ENCODE peak calls at places on chromosome 20, in six cellular contexts. T is astrocyte, D is GM23248, B is endothelial cell of umbilical vein, M is IMR-90, R is SK-N-MC. G is an unnamed sample.
A peak's percentile ranks its signal among the peaks of the same experiment; 100 is the strongest.

GRCh38 chr20:11305406-11305805 is 612.3 kb upstream of the BTBD3 start:
- DNase-seq in T (peak; percentile 63), D (no peak), B (peak; percentile 28), M (peak; percentile 5), R (no peak), G (no peak)

GRCh38 chr20:36472656-36473071 is 68.7 kb upstream of the MYL9 start:
- DNase-seq in T (no peak), D (peak; percentile 71), B (no peak), M (no peak), R (no peak), G (peak; percentile 88)

GRCh38 chr20:32972181-32973076 is 31.8 kb downstream of the SUN5 start:
- DNase-seq in T (no peak), D (no peak), B (peak; percentile 8), M (no peak), R (no peak), G (peak; percentile 18)

GRCh38 chr20:3843490-3843889 is 3.1 kb upstream of the MAVS start:
- DNase-seq in T (peak; percentile 32), D (peak; percentile 75), B (no peak), M (peak; percentile 84), R (no peak), G (no peak)

GRCh38 chr20:11924923-11925322 is 7.2 kb downstream of the BTBD3 start:
- DNase-seq in T (no peak), D (no peak), B (no peak), M (no peak), R (no peak), G (no peak)

GRCh38 chr20:58131111-58131510 is 97.3 kb downstream of the ANKRD60 start:
- DNase-seq in T (peak; percentile 42), D (peak; percentile 46), B (no peak), M (no peak), R (no peak), G (no peak)

GRCh38 chr20:61056627-61057312 is 195.3 kb upstream of the CDH4 start:
- DNase-seq in T (no peak), D (no peak), B (no peak), M (no peak), R (no peak), G (no peak)

GRCh38 chr20:41135888-41136243 is 1.5 kb upstream of the PLCG1 start:
- DNase-seq in T (no peak), D (no peak), B (no peak), M (no peak), R (no peak), G (no peak)

GRCh38 chr20:17992224-17992637 is 23.4 kb downstream of the MGME1 start:
- DNase-seq in T (no peak), D (no peak), B (no peak), M (no peak), R (no peak), G (no peak)

GRCh38 chr20:8082999-8083398 is 49.1 kb upstream of the PLCB1 start:
- DNase-seq in T (peak; percentile 72), D (peak; percentile 77), B (no peak), M (peak; percentile 64), R (no peak), G (no peak)

GRCh38 chr20:52593634-52594033 is 378.5 kb upstream of the TSHZ2 start:
- DNase-seq in T (no peak), D (peak; percentile 77), B (no peak), M (no peak), R (no peak), G (no peak)

GRCh38 chr20:2859330-2860121 is 13.8 kb upstream of the PTPRA start:
- DNase-seq in T (peak; percentile 31), D (peak; percentile 70), B (no peak), M (no peak), R (no peak), G (no peak)

GRCh38 chr20:59322101-59322500 is 21.7 kb downstream of the EDN3 start:
- DNase-seq in T (no peak), D (no peak), B (no peak), M (no peak), R (no peak), G (no peak)

GRCh38 chr20:14550655-14551054 is 213.2 kb upstream of the FLRT3 start:
- DNase-seq in T (no peak), D (no peak), B (no peak), M (no peak), R (no peak), G (no peak)

GRCh38 chr20:3045042-3045815 is 623 bp upstream of the MRPS26 start:
- DNase-seq in T (peak; percentile 74), D (peak; percentile 85), B (no peak), M (peak; percentile 86), R (no peak), G (no peak)

GRCh38 chr20:23782366-23782983 is 31.7 kb upstream of the CST1 start:
- DNase-seq in T (no peak), D (peak; percentile 49), B (peak; percentile 29), M (peak; percentile 2), R (no peak), G (peak; percentile 12)

GRCh38 chr20:37907677-37908397 is 4.9 kb downstream of the VSTM2L start:
- DNase-seq in T (peak; percentile 89), D (peak; percentile 86), B (peak; percentile 37), M (peak; percentile 42), R (no peak), G (peak; percentile 89)

GRCh38 chr20:58717278-58718091 is 24.9 kb downstream of the NPEPL1 start:
- DNase-seq in T (no peak), D (no peak), B (no peak), M (no peak), R (no peak), G (no peak)

GRCh38 chr20:24492698-24493097 is 23.3 kb downstream of the SYNDIG1 start:
- DNase-seq in T (no peak), D (no peak), B (no peak), M (no peak), R (no peak), G (no peak)

GRCh38 chr20:38730989-38731737 is 6.9 kb downstream of the SLC32A1 start:
- DNase-seq in T (peak; percentile 11), D (peak; percentile 55), B (peak; percentile 60), M (peak; percentile 31), R (no peak), G (peak; percentile 30)

GRCh38 chr20:23638309-23638708 is 554 bp upstream of the CST3 start:
- DNase-seq in T (no peak), D (no peak), B (no peak), M (no peak), R (no peak), G (no peak)

GRCh38 chr20:11218035-11218680 is 544.4 kb upstream of the JAG1 start:
- DNase-seq in T (no peak), D (no peak), B (no peak), M (no peak), R (no peak), G (no peak)

GRCh38 chr20:7359739-7360138 is 580.5 kb downstream of the HAO1 start:
- DNase-seq in T (no peak), D (no peak), B (no peak), M (no peak), R (no peak), G (no peak)

GRCh38 chr20:62367136-62367482 is at the start of gene LAMA5:
- DNase-seq in T (no peak), D (peak; percentile 70), B (no peak), M (no peak), R (no peak), G (peak; percentile 72)
- H3K9ac ChIP-seq in T (peak within 1 kb of the TSS; percentile 71), D (peak within 1 kb of the TSS; percentile 42), B (peak within 1 kb of the TSS; percentile 71), M (peak within 1 kb of the TSS; percentile 7), R (peak within 1 kb of the TSS; percentile 68), G (peak within 1 kb of the TSS; percentile 86)

GRCh38 chr20:63272105-63273078 is at the start of gene ARFGAP1:
- DNase-seq in T (peak; percentile 83), D (peak; percentile 97), B (peak; percentile 86), M (peak; percentile 87), R (no peak), G (peak; percentile 93)

GRCh38 chr20:63275825-63276224 is 3.2 kb downstream of the ARFGAP1 start:
- DNase-seq in T (no peak), D (no peak), B (no peak), M (no peak), R (no peak), G (no peak)

GRCh38 chr20:63273635-63274380 is 1.2 kb downstream of the ARFGAP1 start:
- DNase-seq in T (peak; percentile 90), D (peak; percentile 92), B (peak; percentile 29), M (peak; percentile 88), R (no peak), G (peak; percentile 81)

GRCh38 chr20:63273180-63273579 is 567 bp downstream of the ARFGAP1 start:
- DNase-seq in T (no peak), D (peak; percentile 39), B (peak; percentile 19), M (no peak), R (no peak), G (no peak)

GRCh38 chr20:63274381-63275228 is 2.0 kb downstream of the ARFGAP1 start:
- DNase-seq in T (no peak), D (peak; percentile 76), B (no peak), M (no peak), R (no peak), G (no peak)
- H3K9ac ChIP-seq in T (peak overlapping the region; percentile 96), D (peak overlapping the region; percentile 99), B (no peak overlapping the region), M (peak overlapping the region; percentile 44), R (no peak overlapping the region), G (no peak overlapping the region)

DNA sequence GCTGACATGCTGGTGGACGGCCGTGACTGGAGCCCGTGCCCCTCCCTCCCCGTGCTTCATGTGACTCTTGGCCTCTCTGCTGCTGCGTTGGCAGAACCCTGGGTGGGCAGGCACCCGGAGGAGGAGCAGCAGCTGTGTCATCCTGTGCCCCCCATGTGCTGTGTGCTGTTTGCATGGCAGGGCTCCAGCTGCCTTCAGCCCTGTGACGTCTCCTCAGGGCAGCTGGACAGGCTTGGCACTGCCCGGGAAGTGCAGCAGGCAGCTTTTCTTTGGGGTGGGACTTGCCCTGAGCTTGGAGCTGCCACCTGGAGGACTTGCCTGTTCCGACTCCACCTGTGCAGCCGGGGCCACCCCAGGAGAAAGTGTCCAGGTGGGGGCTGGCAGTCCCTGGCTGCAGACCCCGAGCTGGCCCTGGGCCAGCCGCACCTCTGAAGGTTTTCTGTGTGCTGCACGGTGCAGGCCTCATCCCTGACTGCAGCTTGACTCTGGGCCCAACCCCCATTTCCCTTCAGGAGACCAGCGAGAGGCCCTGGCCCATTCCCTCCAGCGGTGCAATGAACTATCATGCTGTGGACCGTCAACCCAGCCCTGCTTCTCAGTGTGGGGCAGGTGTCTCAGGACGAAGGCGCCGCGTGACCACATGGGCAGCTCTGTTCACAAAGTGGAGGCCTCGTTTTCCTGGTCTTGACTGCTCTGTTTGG is 8.1 kb downstream of the NPBWR2 start:
- DNase-seq in T (no peak), D (no peak), B (no peak), M (no peak), R (no peak), G (no peak)
- H3K9ac ChIP-seq in T (no peak overlapping the region), D (no peak overlapping the region), B (no peak overlapping the region), M (no peak overlapping the region), R (no peak overlapping the region), G (no peak overlapping the region)

GRCh38 chr20:19885576-19885956 is 127.5 kb downstream of the RIN2 start:
- DNase-seq in T (no peak), D (peak; percentile 23), B (peak; percentile 43), M (no peak), R (no peak), G (no peak)
- H3K9ac ChIP-seq in T (no peak overlapping the region), D (peak overlapping the region; percentile 82), B (peak overlapping the region; percentile 100), M (peak overlapping the region; percentile 96), R (no peak overlapping the region), G (no peak overlapping the region)